ENCODE peak calls at places on chromosomes 16 and 17, in six cellular contexts. S is DMS153; Q is AG04450; V is stimulated activated CD4-positive, alpha-beta T cell treated with anti-CD3 and anti-CD28 coated beads, Interleukin-4, amount 100 ng/mL, for 24 hours; H is non-pigmented ciliary epithelial cell; E is heart left ventricle. N is an unnamed sample.

GRCh38 chr17:81825841-81826471 is 7.1 kb downstream of the MCRIP1 start:
- DNase-seq in S (no peak), Q (no peak), V (no peak), H (no peak), E (no peak), N (no peak)

GRCh38 chr16:51994597-51994996 is 552.3 kb downstream of the TOX3 start:
- DNase-seq in S (peak), Q (no peak), V (no peak), H (no peak), E (peak), N (peak)

GRCh38 chr16:84891149-84891795 is 71.5 kb downstream of the CRISPLD2 start:
- DNase-seq in S (no peak), Q (no peak), V (no peak), H (no peak), E (peak), N (no peak)

GRCh38 chr17:7249830-7250229 is 1.7 kb downstream of the CTDNEP1 start:
- DNase-seq in S (no peak), Q (no peak), V (no peak), H (no peak), E (no peak), N (no peak)

GRCh38 chr16:56357291-56357764 is 68.0 kb downstream of the AMFR start:
- DNase-seq in S (no peak), Q (no peak), V (no peak), H (peak), E (no peak), N (no peak)

GRCh38 chr17:83077411-83077810 is 2.0 kb upstream of the METRNL start:
- DNase-seq in S (no peak), Q (no peak), V (no peak), H (no peak), E (no peak), N (no peak)

GRCh38 chr17:73936908-73937627 is 266.4 kb upstream of the RPL38 start:
- DNase-seq in S (no peak), Q (no peak), V (no peak), H (no peak), E (no peak), N (no peak)

GRCh38 chr16:86046901-86047300 is 147.9 kb downstream of the IRF8 start:
- DNase-seq in S (no peak), Q (no peak), V (no peak), H (no peak), E (no peak), N (no peak)

GRCh38 chr17:37043201-37043600 is 94.4 kb downstream of the AATF start:
- DNase-seq in S (no peak), Q (no peak), V (no peak), H (peak), E (no peak), N (no peak)

GRCh38 chr17:35082073-35082657 is 18.7 kb upstream of the RFFL start:
- DNase-seq in S (peak), Q (peak), V (no peak), H (no peak), E (no peak), N (no peak)

GRCh38 chr17:42072323-42073187 is 22.2 kb upstream of the C17orf113 start:
- DNase-seq in S (no peak), Q (no peak), V (no peak), H (no peak), E (no peak), N (no peak)

GRCh38 chr17:67751101-67752074 is 33.7 kb downstream of the NOL11 start:
- DNase-seq in S (no peak), Q (no peak), V (no peak), H (no peak), E (no peak), N (no peak)

GRCh38 chr17:41340934-41341861 is 9.4 kb downstream of the KRT33A start:
- DNase-seq in S (no peak), Q (no peak), V (peak), H (no peak), E (no peak), N (no peak)

GRCh38 chr16:50045412-50045811 is 20.4 kb upstream of the HEATR3 start:
- DNase-seq in S (no peak), Q (no peak), V (no peak), H (no peak), E (no peak), N (no peak)

GRCh38 chr17:79404136-79404911 is 206.5 kb downstream of the RBFOX3 start:
- DNase-seq in S (no peak), Q (no peak), V (no peak), H (no peak), E (no peak), N (no peak)

GRCh38 chr17:68016838-68017237 is 18.7 kb upstream of the KPNA2 start:
- DNase-seq in S (no peak), Q (no peak), V (no peak), H (no peak), E (no peak), N (no peak)

GRCh38 chr17:80844418-80844990 is 147.1 kb upstream of the CHMP6 start:
- DNase-seq in S (no peak), Q (no peak), V (no peak), H (no peak), E (no peak), N (no peak)

GRCh38 chr16:81515281-81515680 is 70.7 kb downstream of the CMIP start:
- DNase-seq in S (peak), Q (no peak), V (no peak), H (no peak), E (no peak), N (peak)

GRCh38 chr17:77210946-77211541 is 70.3 kb downstream of the SEC14L1 start:
- DNase-seq in S (no peak), Q (no peak), V (no peak), H (no peak), E (no peak), N (no peak)

GRCh38 chr17:37458805-37459204 is 30.9 kb upstream of the DUSP14 start:
- DNase-seq in S (no peak), Q (peak), V (no peak), H (peak), E (no peak), N (no peak)